ENCODE peak calls at places on chromosomes 2 and 18, in nine cellular contexts. One of them, this sample, is unnamed.

GRCh38 chr2:102806250-102806837 is 44.5 kb downstream of the TMEM182 start:
- DNase-seq in kidney: peak
- DNase-seq in fibroblast of the aortic adventitia: peak
- DNase-seq in neural progenitor cell: peak
- DNase-seq in dorsolateral prefrontal cortex: no peak
- DNase-seq in colonic mucosa: peak
- DNase-seq in astrocyte of the spinal cord: peak
- DNase-seq in upper lobe of left lung: peak
- DNase-seq in A549: peak
- DNase-seq in this sample: no peak

GRCh38 chr2:120820885-120821279 is 85.2 kb downstream of the GLI2 start:
- DNase-seq in astrocyte of the spinal cord: peak
- DNase-seq in colonic mucosa: no peak
- DNase-seq in dorsolateral prefrontal cortex: no peak
- DNase-seq in neural progenitor cell: no peak
- DNase-seq in fibroblast of the aortic adventitia: peak
- DNase-seq in kidney: no peak
- DNase-seq in upper lobe of left lung: no peak
- DNase-seq in A549: no peak
- DNase-seq in this sample: no peak

GRCh38 chr2:8481463-8482009 is 200.3 kb upstream of the ID2 start:
- DNase-seq in astrocyte of the spinal cord: no peak
- DNase-seq in dorsolateral prefrontal cortex: no peak
- DNase-seq in kidney: no peak
- DNase-seq in upper lobe of left lung: peak
- DNase-seq in fibroblast of the aortic adventitia: no peak
- DNase-seq in neural progenitor cell: no peak
- DNase-seq in colonic mucosa: no peak
- DNase-seq in A549: no peak
- DNase-seq in this sample: peak

GRCh38 chr2:27021253-27021801 is 11.4 kb upstream of the TMEM214 start:
- DNase-seq in neural progenitor cell: no peak
- DNase-seq in fibroblast of the aortic adventitia: peak
- DNase-seq in A549: no peak
- DNase-seq in dorsolateral prefrontal cortex: no peak
- DNase-seq in upper lobe of left lung: no peak
- DNase-seq in astrocyte of the spinal cord: no peak
- DNase-seq in colonic mucosa: peak
- DNase-seq in kidney: no peak
- DNase-seq in this sample: no peak

GRCh38 chr2:85015653-85016360 is 44.8 kb downstream of the KCMF1 start:
- DNase-seq in dorsolateral prefrontal cortex: no peak
- DNase-seq in fibroblast of the aortic adventitia: peak
- DNase-seq in colonic mucosa: no peak
- DNase-seq in astrocyte of the spinal cord: no peak
- DNase-seq in kidney: no peak
- DNase-seq in A549: no peak
- DNase-seq in upper lobe of left lung: no peak
- DNase-seq in neural progenitor cell: no peak
- DNase-seq in this sample: no peak

GRCh38 chr2:12014088-12014960 is 267.9 kb downstream of the LPIN1 start:
- DNase-seq in colonic mucosa: no peak
- DNase-seq in neural progenitor cell: no peak
- DNase-seq in astrocyte of the spinal cord: peak
- DNase-seq in A549: no peak
- DNase-seq in fibroblast of the aortic adventitia: peak
- DNase-seq in dorsolateral prefrontal cortex: no peak
- DNase-seq in upper lobe of left lung: peak
- DNase-seq in kidney: no peak
- DNase-seq in this sample: no peak

GRCh38 chr2:43123486-43123885 is 102.9 kb downstream of the ZFP36L2 start:
- DNase-seq in colonic mucosa: no peak
- DNase-seq in kidney: no peak
- DNase-seq in dorsolateral prefrontal cortex: no peak
- DNase-seq in astrocyte of the spinal cord: no peak
- DNase-seq in fibroblast of the aortic adventitia: no peak
- DNase-seq in upper lobe of left lung: no peak
- DNase-seq in A549: no peak
- DNase-seq in neural progenitor cell: no peak
- DNase-seq in this sample: no peak

GRCh38 chr18:48820483-48821250 is 130.1 kb downstream of the SMAD7 start:
- DNase-seq in upper lobe of left lung: peak
- DNase-seq in colonic mucosa: no peak
- DNase-seq in fibroblast of the aortic adventitia: no peak
- DNase-seq in neural progenitor cell: no peak
- DNase-seq in dorsolateral prefrontal cortex: peak
- DNase-seq in kidney: peak
- DNase-seq in astrocyte of the spinal cord: no peak
- DNase-seq in A549: no peak
- DNase-seq in this sample: no peak

GRCh38 chr2:10477443-10478297 is 29.5 kb upstream of the ODC1 start:
- DNase-seq in astrocyte of the spinal cord: no peak
- DNase-seq in A549: no peak
- DNase-seq in fibroblast of the aortic adventitia: no peak
- DNase-seq in upper lobe of left lung: no peak
- DNase-seq in kidney: no peak
- DNase-seq in colonic mucosa: no peak
- DNase-seq in neural progenitor cell: peak
- DNase-seq in dorsolateral prefrontal cortex: peak
- DNase-seq in this sample: no peak

GRCh38 chr2:10478916-10479315 is 30.8 kb upstream of the ODC1 start:
- DNase-seq in kidney: no peak
- DNase-seq in neural progenitor cell: no peak
- DNase-seq in upper lobe of left lung: no peak
- DNase-seq in A549: no peak
- DNase-seq in astrocyte of the spinal cord: no peak
- DNase-seq in colonic mucosa: no peak
- DNase-seq in fibroblast of the aortic adventitia: no peak
- DNase-seq in dorsolateral prefrontal cortex: peak
- DNase-seq in this sample: no peak

GRCh38 chr2:10480359-10480949 is 32.3 kb upstream of the ODC1 start:
- DNase-seq in fibroblast of the aortic adventitia: no peak
- DNase-seq in A549: no peak
- DNase-seq in dorsolateral prefrontal cortex: no peak
- DNase-seq in upper lobe of left lung: no peak
- DNase-seq in kidney: no peak
- DNase-seq in colonic mucosa: no peak
- DNase-seq in astrocyte of the spinal cord: no peak
- DNase-seq in neural progenitor cell: no peak
- DNase-seq in this sample: no peak

GRCh38 chr2:10476723-10477442 is 28.8 kb upstream of the ODC1 start:
- DNase-seq in dorsolateral prefrontal cortex: peak
- DNase-seq in kidney: peak
- DNase-seq in A549: no peak
- DNase-seq in colonic mucosa: no peak
- DNase-seq in upper lobe of left lung: no peak
- DNase-seq in neural progenitor cell: no peak
- DNase-seq in fibroblast of the aortic adventitia: no peak
- DNase-seq in astrocyte of the spinal cord: no peak
- DNase-seq in this sample: no peak

GRCh38 chr2:10478298-10478625 is 30.1 kb upstream of the ODC1 start:
- DNase-seq in A549: no peak
- DNase-seq in neural progenitor cell: no peak
- DNase-seq in astrocyte of the spinal cord: no peak
- DNase-seq in colonic mucosa: no peak
- DNase-seq in kidney: no peak
- DNase-seq in upper lobe of left lung: no peak
- DNase-seq in fibroblast of the aortic adventitia: no peak
- DNase-seq in dorsolateral prefrontal cortex: peak
- DNase-seq in this sample: no peak
- TF ChIP-seq CTCF in A549: no peak
- TF ChIP-seq CTCF in neural progenitor cell: no peak
- TF ChIP-seq CTCF in astrocyte of the spinal cord: no peak
- TF ChIP-seq CTCF in colonic mucosa: no peak
- TF ChIP-seq CTCF in kidney: no peak
- TF ChIP-seq CTCF in upper lobe of left lung: no peak
- TF ChIP-seq CTCF in fibroblast of the aortic adventitia: no peak
- TF ChIP-seq CTCF in dorsolateral prefrontal cortex: no peak
- TF ChIP-seq CTCF in this sample: no peak

GRCh38 chr18:35389095-35389618 is 12.0 kb upstream of the ZNF396 start:
- DNase-seq in upper lobe of left lung: no peak
- DNase-seq in A549: no peak
- DNase-seq in kidney: no peak
- DNase-seq in neural progenitor cell: no peak
- DNase-seq in dorsolateral prefrontal cortex: no peak
- DNase-seq in astrocyte of the spinal cord: peak
- DNase-seq in fibroblast of the aortic adventitia: peak
- DNase-seq in colonic mucosa: no peak
- DNase-seq in this sample: no peak
- H3K4me3 ChIP-seq in upper lobe of left lung: no peak
- H3K4me3 ChIP-seq in A549: no peak
- H3K4me3 ChIP-seq in kidney: no peak
- H3K4me3 ChIP-seq in neural progenitor cell: no peak
- H3K4me3 ChIP-seq in dorsolateral prefrontal cortex: no peak
- H3K4me3 ChIP-seq in astrocyte of the spinal cord: no peak
- H3K4me3 ChIP-seq in fibroblast of the aortic adventitia: peak
- H3K4me3 ChIP-seq in colonic mucosa: no peak
- H3K4me3 ChIP-seq in this sample: no peak

DNA sequence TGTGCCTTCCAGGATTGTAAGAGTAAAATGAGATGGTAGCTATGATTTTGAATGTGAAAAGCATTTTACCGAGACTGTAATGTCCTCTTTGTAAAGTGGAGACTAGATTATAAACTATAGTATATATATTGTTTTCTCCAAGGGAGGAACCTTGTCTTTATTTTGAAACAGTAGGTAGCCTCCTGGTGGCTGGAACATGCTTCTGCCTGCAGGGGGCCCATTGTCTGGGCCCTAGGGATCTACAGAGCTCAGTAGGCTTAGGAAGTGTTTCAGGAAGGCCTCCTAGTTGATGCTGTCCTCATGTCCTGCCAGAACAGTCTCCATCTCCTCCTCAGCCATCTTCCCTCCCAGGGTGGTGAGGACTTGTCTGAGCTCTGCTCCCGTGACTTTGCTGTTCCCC is 3.0 kb downstream of the PIKFYVE start:
- DNase-seq in upper lobe of left lung: no peak
- DNase-seq in colonic mucosa: no peak
- DNase-seq in fibroblast of the aortic adventitia: no peak
- DNase-seq in kidney: no peak
- DNase-seq in dorsolateral prefrontal cortex: no peak
- DNase-seq in neural progenitor cell: no peak
- DNase-seq in A549: peak
- DNase-seq in astrocyte of the spinal cord: no peak
- DNase-seq in this sample: no peak
- TF ChIP-seq CTCF in upper lobe of left lung: no peak
- TF ChIP-seq CTCF in colonic mucosa: no peak
- TF ChIP-seq CTCF in fibroblast of the aortic adventitia: no peak
- TF ChIP-seq CTCF in kidney: no peak
- TF ChIP-seq CTCF in dorsolateral prefrontal cortex: no peak
- TF ChIP-seq CTCF in neural progenitor cell: peak
- TF ChIP-seq CTCF in A549: no peak
- TF ChIP-seq CTCF in astrocyte of the spinal cord: peak
- TF ChIP-seq CTCF in this sample: peak

DNA sequence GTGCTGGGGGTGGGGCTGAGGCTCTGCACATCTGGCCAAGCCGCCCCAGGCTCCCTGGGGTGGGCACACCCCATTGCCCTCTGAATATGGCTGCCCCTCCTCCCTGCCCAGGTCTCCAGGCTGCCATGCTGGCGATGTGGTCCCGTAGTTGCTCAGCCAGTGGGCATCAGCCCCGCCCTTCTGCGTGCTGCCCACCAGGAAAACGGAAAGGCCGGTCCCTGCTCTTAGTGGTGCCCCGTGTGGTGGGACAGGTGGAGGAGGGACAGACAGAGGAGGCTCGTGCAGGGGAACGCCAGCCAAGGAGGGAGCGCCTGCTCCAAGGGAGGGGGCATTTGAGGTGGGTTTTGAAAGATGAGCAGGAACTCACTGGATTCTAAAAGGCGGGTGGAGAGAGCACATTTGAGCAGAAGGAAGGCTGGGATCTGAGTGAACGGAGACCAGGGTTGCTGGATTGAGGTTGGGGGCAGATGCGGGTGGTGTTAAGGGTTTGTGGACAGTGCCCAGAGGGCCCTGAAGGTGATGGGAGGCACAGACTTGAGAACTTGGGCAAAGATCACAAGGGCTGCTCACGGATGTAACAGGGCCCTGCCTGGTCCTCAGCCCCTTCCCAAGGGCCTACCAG is 6.7 kb upstream of the B3GNT7 start:
- DNase-seq in dorsolateral prefrontal cortex: no peak
- DNase-seq in A549: no peak
- DNase-seq in kidney: no peak
- DNase-seq in fibroblast of the aortic adventitia: no peak
- DNase-seq in astrocyte of the spinal cord: no peak
- DNase-seq in colonic mucosa: no peak
- DNase-seq in neural progenitor cell: no peak
- DNase-seq in upper lobe of left lung: no peak
- DNase-seq in this sample: no peak
- H3K4me3 ChIP-seq in dorsolateral prefrontal cortex: no peak
- H3K4me3 ChIP-seq in A549: no peak
- H3K4me3 ChIP-seq in kidney: no peak
- H3K4me3 ChIP-seq in fibroblast of the aortic adventitia: no peak
- H3K4me3 ChIP-seq in astrocyte of the spinal cord: no peak
- H3K4me3 ChIP-seq in colonic mucosa: no peak
- H3K4me3 ChIP-seq in neural progenitor cell: no peak
- H3K4me3 ChIP-seq in upper lobe of left lung: no peak
- H3K4me3 ChIP-seq in this sample: no peak